ENCODE peak calls at places on chromosomes 3 and 15, in four cellular contexts. D, Q, R and X are unnamed samples. For H3K4me1, the result is how much of the 10 kb centered on the place peaks cover.

GRCh38 chr3:195107593-195107992 is 163.4 kb downstream of the XXYLT1 start:
- DNase-seq in R (no peak), D (no peak), Q (no peak), X (no peak)

GRCh38 chr3:17579289-17580031 is 163.0 kb downstream of the TBC1D5 start:
- DNase-seq in Q (no peak), D (peak), R (no peak), X (no peak)

GRCh38 chr15:72276326-72276700 is 4.0 kb upstream of the PARP6 start:
- DNase-seq in R (no peak), D (peak), Q (peak), X (no peak)

GRCh38 chr3:183253961-183254815 is 1.1 kb downstream of the B3GNT5 start:
- DNase-seq in Q (peak), D (peak), R (no peak), X (peak)

GRCh38 chr3:36451816-36452215 is 71.5 kb downstream of the STAC start:
- DNase-seq in Q (no peak), R (no peak), D (no peak), X (no peak)

GRCh38 chr3:139281512-139282196 is 62.2 kb upstream of the MRPS22 start:
- DNase-seq in Q (peak), D (no peak), R (no peak), X (peak)

GRCh38 chr15:75694241-75695182 is 18.1 kb downstream of the CSPG4 start:
- DNase-seq in R (no peak), Q (peak), D (peak), X (peak)

GRCh38 chr15:62444104-62445027 is 279.3 kb upstream of the C2CD4B start:
- DNase-seq in D (peak), R (no peak), Q (peak), X (peak)

GRCh38 chr3:108381531-108381930 is 85.2 kb downstream of the HHLA2 start:
- DNase-seq in D (no peak), R (no peak), Q (no peak), X (no peak)

GRCh38 chr3:125051715-125052581 is 3.8 kb downstream of the HEG1 start:
- DNase-seq in D (peak), R (peak), Q (peak), X (peak)

GRCh38 chr15:73996939-73997338 is 2.4 kb downstream of the PML start:
- DNase-seq in D (no peak), Q (peak), R (no peak), X (peak)
- H3K4me3 ChIP-seq in D (peak), Q (peak), R (peak), X (peak)

GRCh38 chr3:15380980-15381890 is 46.1 kb downstream of the METTL6 start:
- DNase-seq in R (no peak), D (no peak), Q (no peak), X (no peak)
- H3K4me1 ChIP-seq in R (under half), D (under half), Q (under half), X (under half)

GRCh38 chr15:65072617-65073016 is 3.9 kb upstream of the KBTBD13 start:
- DNase-seq in Q (no peak), D (no peak), R (no peak), X (no peak)

GRCh38 chr15:65071381-65071811 is 3.6 kb upstream of the RASL12 start:
- DNase-seq in R (no peak), D (no peak), Q (no peak), X (no peak)

GRCh38 chr15:65069179-65069578 is 1.4 kb upstream of the RASL12 start:
- DNase-seq in Q (peak), R (no peak), D (peak), X (peak)

GRCh38 chr15:65069779-65070546 is 2.2 kb upstream of the RASL12 start:
- DNase-seq in R (no peak), D (no peak), Q (no peak), X (no peak)

DNA sequence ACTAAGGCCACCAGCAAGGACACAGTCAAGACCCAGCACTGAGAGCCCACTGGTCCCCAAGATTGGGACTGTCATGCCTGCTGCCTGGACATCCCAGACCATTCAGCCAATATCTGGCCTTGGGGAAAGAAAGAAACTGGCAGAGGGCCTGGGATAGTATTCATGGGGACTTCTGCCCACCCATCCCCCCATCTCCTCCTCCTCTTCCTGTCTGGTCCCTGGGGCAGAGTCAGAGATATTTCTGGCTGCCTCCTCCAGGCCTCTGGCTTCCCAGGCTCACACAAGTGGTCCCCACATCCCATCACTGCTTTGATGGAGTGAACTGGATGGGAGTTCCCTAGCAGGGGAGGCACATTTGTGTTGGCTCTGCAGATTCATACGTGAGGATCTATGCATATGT is 4.2 kb upstream of the RASL12 start:
- DNase-seq in D (peak), R (no peak), Q (peak), X (no peak)
- H3K4me3 ChIP-seq in D (no peak), R (no peak), Q (no peak), X (no peak)

GRCh38 chr3:134368751-134369105 is 5.5 kb downstream of the AMOTL2 start:
- DNase-seq in Q (peak), D (no peak), R (no peak), X (no peak)

GRCh38 chr3:134370611-134371451 is 3.4 kb downstream of the AMOTL2 start:
- DNase-seq in Q (peak), R (no peak), D (no peak), X (no peak)

GRCh38 chr3:134369861-134370596 is 4.2 kb downstream of the AMOTL2 start:
- DNase-seq in D (no peak), R (no peak), Q (peak), X (no peak)

GRCh38 chr3:134367869-134368750 is 6.1 kb downstream of the AMOTL2 start:
- DNase-seq in Q (peak), D (no peak), R (no peak), X (no peak)

DNA sequence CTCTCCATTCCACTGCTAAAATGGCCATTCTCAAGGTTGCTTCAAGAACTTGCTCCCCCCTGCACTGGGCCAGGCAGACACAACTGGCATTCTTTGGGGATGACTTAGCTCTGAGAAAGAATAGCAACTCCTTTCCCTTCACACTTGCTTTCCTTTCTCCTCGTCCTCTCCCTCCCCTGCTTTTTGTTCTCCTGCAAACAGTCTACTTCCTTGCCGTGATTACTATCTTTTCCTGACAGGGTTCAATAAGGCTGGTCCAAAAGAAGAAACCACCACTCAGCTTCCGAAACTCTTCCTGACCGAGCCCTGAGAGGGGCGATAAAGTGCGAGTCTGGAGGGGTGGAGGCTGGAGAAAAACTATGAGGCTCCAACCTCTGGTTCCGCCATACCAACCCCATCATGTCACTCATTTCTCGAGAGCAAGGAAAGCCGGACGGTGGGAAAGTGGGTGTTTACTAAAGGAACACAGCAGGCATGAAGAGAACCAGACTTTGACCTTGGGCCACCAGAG is 5.0 kb downstream of the AMOTL2 start:
- DNase-seq in R (no peak), Q (peak), D (peak), X (peak)
- H3K4me1 ChIP-seq in R (under half), Q (half or more), D (half or more), X (half or more)

GRCh38 chr15:66249623-66250174 is 3.9 kb downstream of the MEGF11 start:
- DNase-seq in R (no peak), D (no peak), Q (peak), X (no peak)
- H3K4me3 ChIP-seq in R (no peak), D (no peak), Q (no peak), X (no peak)

GRCh38 chr3:172138031-172138538 is 98.7 kb downstream of the FNDC3B start:
- DNase-seq in Q (peak), R (no peak), D (no peak), X (no peak)

GRCh38 chr3:172137287-172138030 is 98.1 kb downstream of the FNDC3B start:
- DNase-seq in R (no peak), Q (peak), D (no peak), X (no peak)

GRCh38 chr3:172139528-172140276 is 100.3 kb downstream of the FNDC3B start:
- DNase-seq in R (no peak), D (no peak), Q (no peak), X (no peak)

GRCh38 chr3:172140499-172141391 is 101.4 kb downstream of the FNDC3B start:
- DNase-seq in R (no peak), D (peak), Q (peak), X (peak)

DNA sequence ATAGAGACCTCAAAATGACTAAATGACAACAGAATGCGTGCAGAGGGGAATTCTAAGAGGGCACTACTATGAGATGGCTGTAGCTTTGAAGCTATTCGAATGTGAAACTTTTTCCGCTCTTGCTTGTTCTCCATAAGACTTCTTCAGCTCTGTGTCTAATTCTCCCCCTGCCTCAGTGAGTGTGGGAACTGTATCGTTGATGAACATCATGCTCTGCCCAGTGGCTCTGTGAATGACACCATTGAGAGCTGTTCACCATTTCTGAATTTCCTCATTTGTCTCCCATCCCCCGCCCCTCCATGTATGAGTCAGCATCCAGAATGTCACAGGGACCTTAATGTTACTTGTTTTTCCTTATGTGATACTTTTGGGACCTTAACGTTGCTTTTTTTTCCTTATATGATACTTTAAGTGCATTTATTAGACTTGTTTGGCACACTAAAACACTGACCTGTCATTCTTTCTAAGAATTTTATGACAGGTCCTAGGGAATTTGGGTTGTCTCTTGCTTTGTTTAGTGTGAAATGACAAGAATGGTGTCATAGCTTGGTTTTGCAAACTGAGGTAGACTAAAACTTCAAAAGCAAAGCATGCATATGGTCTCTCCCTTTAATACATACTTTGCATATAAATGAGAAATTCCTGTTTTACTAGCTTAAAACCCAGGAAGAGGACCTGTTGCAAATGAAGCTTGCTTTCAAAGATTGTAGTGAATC is 99.6 kb downstream of the FNDC3B start:
- DNase-seq in Q (peak), D (peak), R (no peak), X (peak)
- H3K4me1 ChIP-seq in Q (half or more), D (under half), R (under half), X (half or more)

GRCh38 chr15:93241696-93242585 is 152.9 kb upstream of the RGMA start:
- DNase-seq in Q (no peak), R (no peak), D (no peak), X (no peak)
- H3K4me3 ChIP-seq in Q (no peak), R (no peak), D (no peak), X (no peak)

DNA sequence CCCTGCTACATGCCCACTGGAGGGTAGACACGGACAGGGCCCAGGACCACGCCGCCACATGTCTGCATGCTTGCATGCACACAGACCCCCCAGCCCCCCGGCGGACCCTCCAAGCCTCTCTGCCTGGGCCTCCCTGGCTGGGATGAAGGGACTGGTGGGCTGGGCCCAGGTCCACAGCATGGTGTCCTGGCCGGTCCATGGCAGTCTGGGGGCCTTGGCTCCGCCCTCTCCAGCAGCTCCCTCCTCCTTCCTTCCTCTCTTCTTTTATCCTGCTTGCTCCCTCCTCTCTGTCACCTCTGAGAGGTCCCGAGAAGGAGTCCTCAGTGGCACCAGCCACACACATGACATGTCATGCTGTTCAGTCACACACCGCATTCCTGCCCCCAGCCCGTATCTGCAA is 24.5 kb downstream of the DUSP7 start:
- DNase-seq in D (no peak), R (no peak), Q (no peak), X (no peak)
- H3K4me1 ChIP-seq in D (under half), R (under half), Q (under half), X (under half)